ENCODE peak calls at places on chromosomes 13 and 19, in seven cellular contexts. N, S, G, T, M, R and H are unnamed samples.

GRCh38 chr19:16851031-16851712 is 22.0 kb downstream of the SIN3B start:
- DNase-seq in N (no peak), S (no peak), G (no peak), T (no peak), M (no peak), R (no peak), H (peak)

GRCh38 chr13:35804901-35805300 is 326.3 kb downstream of the DCLK1 start:
- DNase-seq in N (no peak), S (no peak), G (no peak), T (no peak), M (no peak), R (no peak), H (no peak)

GRCh38 chr13:52652980-52653303 is 306 bp downstream of the SUGT1 start:
- DNase-seq in N (no peak), S (no peak), G (no peak), T (no peak), M (peak), R (peak), H (no peak)

GRCh38 chr13:44155422-44156293 is 218.0 kb upstream of the SERP2 start:
- DNase-seq in N (no peak), S (peak), G (no peak), T (peak), M (peak), R (no peak), H (no peak)

GRCh38 chr13:101536079-101536478 is 83.6 kb downstream of the ITGBL1 start:
- DNase-seq in N (no peak), S (no peak), G (no peak), T (no peak), M (no peak), R (no peak), H (no peak)

GRCh38 chr13:73934771-73935170 is 199.4 kb downstream of the KLF12 start:
- DNase-seq in N (no peak), S (no peak), G (no peak), T (no peak), M (no peak), R (no peak), H (no peak)

GRCh38 chr13:47426126-47426849 is 529.4 kb upstream of the HTR2A start:
- DNase-seq in N (no peak), S (no peak), G (no peak), T (peak), M (no peak), R (no peak), H (peak)

GRCh38 chr13:27182054-27182453 is 10.4 kb upstream of the USP12 start:
- DNase-seq in N (no peak), S (no peak), G (no peak), T (no peak), M (no peak), R (no peak), H (no peak)

GRCh38 chr13:83297591-83298305 is 584.5 kb downstream of the SLITRK1 start:
- DNase-seq in N (no peak), S (no peak), G (no peak), T (no peak), M (no peak), R (no peak), H (no peak)

GRCh38 chr13:33751151-33751550 is 66.8 kb upstream of the RFC3 start:
- DNase-seq in N (no peak), S (no peak), G (no peak), T (no peak), M (no peak), R (no peak), H (peak)

GRCh38 chr19:41682437-41682836 is 5.6 kb downstream of the CEACAM7 start:
- DNase-seq in N (no peak), S (no peak), G (no peak), T (no peak), M (no peak), R (no peak), H (no peak)

GRCh38 chr13:31947105-31947504 is 84.5 kb upstream of the FRY start:
- DNase-seq in N (no peak), S (no peak), G (no peak), T (no peak), M (no peak), R (no peak), H (no peak)

GRCh38 chr13:44172411-44172810 is 201.2 kb upstream of the SERP2 start:
- DNase-seq in N (no peak), S (no peak), G (no peak), T (no peak), M (no peak), R (no peak), H (no peak)

GRCh38 chr13:42747399-42747873 is 33.9 kb upstream of the FAM216B start:
- DNase-seq in N (peak), S (no peak), G (no peak), T (no peak), M (no peak), R (no peak), H (peak)

GRCh38 chr19:45581576-45581975 is 3.0 kb downstream of the OPA3 start:
- DNase-seq in N (peak), S (no peak), G (no peak), T (no peak), M (no peak), R (no peak), H (no peak)

GRCh38 chr13:40458283-40459031 is 208.0 kb downstream of the FOXO1 start:
- DNase-seq in N (no peak), S (no peak), G (no peak), T (no peak), M (no peak), R (no peak), H (no peak)

GRCh38 chr19:33612928-33613327 is 8.8 kb upstream of the CHST8 start:
- DNase-seq in N (no peak), S (no peak), G (no peak), T (no peak), M (no peak), R (no peak), H (no peak)

GRCh38 chr13:102799544-102800144 is 725 bp downstream of the BIVM start:
- DNase-seq in N (peak), S (peak), G (no peak), T (no peak), M (peak), R (peak), H (no peak)

GRCh38 chr13:28564030-28564429 is 69.1 kb upstream of the FLT1 start:
- DNase-seq in N (no peak), S (no peak), G (no peak), T (no peak), M (no peak), R (no peak), H (no peak)

GRCh38 chr19:34824686-34825085 is 51.7 kb upstream of the ZNF599 start:
- DNase-seq in N (no peak), S (no peak), G (no peak), T (no peak), M (no peak), R (no peak), H (no peak)

GRCh38 chr13:28357846-28358496 is 137.0 kb downstream of the FLT1 start:
- DNase-seq in N (no peak), S (no peak), G (no peak), T (no peak), M (no peak), R (no peak), H (no peak)

GRCh38 chr13:21008026-21008425 is 53.4 kb downstream of the LATS2 start:
- DNase-seq in N (no peak), S (no peak), G (no peak), T (no peak), M (no peak), R (no peak), H (no peak)

GRCh38 chr13:28476919-28477708 is 17.8 kb downstream of the FLT1 start:
- DNase-seq in N (no peak), S (no peak), G (no peak), T (no peak), M (no peak), R (no peak), H (no peak)

GRCh38 chr13:99495478-99496321 is 5.6 kb upstream of the TM9SF2 start:
- DNase-seq in N (no peak), S (no peak), G (no peak), T (no peak), M (no peak), R (no peak), H (no peak)

GRCh38 chr13:36870050-36870692 is 49.9 kb downstream of the SMAD9 start:
- DNase-seq in N (no peak), S (no peak), G (no peak), T (no peak), M (no peak), R (no peak), H (no peak)

DNA sequence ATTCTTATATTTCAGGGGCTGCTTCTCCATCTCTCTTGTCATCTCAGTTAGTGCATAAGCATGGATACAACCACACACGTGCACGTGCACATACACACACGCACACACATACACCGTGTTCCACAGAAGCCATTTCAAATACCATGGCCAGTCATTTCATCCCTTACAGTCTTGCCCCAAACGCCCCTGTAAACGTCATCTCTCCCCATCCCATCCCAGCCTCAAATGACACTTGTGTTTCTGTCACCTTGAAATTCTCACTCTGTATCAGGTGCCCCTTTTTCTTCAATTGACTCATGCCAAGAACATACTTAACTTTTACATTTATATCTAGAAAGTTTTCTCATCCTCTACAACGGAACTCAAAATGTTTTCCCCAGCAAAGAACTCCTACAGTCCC is 220.5 kb downstream of the IRS2 start:
- DNase-seq in N (no peak), S (no peak), G (no peak), T (no peak), M (no peak), R (no peak), H (no peak)
- H3K27ac ChIP-seq in N (no peak), S (no peak), G (no peak), T (no peak), M (no peak), R (no peak), H (no peak)

GRCh38 chr13:108960006-108960405 is 330.6 kb downstream of the MYO16 start:
- DNase-seq in N (no peak), S (no peak), G (no peak), T (no peak), M (no peak), R (no peak), H (no peak)

GRCh38 chr13:108959254-108959653 is 329.8 kb downstream of the MYO16 start:
- DNase-seq in N (no peak), S (no peak), G (no peak), T (no peak), M (no peak), R (no peak), H (no peak)

GRCh38 chr13:108957369-108958012 is 328.1 kb downstream of the MYO16 start:
- DNase-seq in N (peak), S (no peak), G (no peak), T (no peak), M (no peak), R (no peak), H (peak)

GRCh38 chr13:108955741-108956140 is 326.3 kb downstream of the MYO16 start:
- DNase-seq in N (no peak), S (no peak), G (no peak), T (no peak), M (no peak), R (no peak), H (no peak)

DNA sequence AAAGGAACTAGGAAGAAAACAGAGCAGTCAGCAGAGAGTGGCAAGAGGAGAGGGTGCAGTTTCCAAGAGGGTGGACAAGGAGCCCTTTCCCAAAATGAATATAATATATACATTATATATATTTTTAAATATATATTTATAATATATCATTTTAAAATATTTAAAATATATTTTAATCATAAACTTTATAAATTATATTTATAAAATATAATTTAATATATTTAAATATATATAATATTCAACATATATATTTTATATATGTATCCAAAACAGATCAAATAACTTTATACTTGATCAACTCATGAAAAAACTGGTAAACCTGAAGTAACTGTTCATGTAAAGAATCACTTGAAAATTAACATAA is 328.6 kb downstream of the MYO16 start:
- DNase-seq in N (no peak), S (no peak), G (no peak), T (no peak), M (no peak), R (no peak), H (no peak)
- H3K27ac ChIP-seq in N (peak), S (no peak), G (no peak), T (no peak), M (no peak), R (no peak), H (no peak)

DNA sequence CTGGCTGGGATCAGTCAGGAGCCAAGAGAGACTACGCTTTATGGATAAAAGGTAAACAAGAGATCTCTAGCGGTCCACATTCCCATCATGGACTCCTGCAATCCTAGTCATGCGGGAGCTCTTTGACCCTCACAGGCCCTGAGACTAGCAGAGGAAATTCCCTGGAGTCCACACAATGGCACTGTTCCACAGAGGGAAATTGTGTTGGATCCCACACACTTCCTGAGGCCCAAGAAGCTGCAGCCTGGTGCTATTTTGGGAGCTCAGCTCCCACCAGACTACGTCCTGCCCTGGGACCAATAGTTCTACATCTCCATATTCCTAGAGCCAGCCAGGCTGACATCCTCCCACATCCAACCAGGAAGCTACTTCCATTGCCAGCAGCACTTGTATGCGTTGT is 2358.4 kb downstream of the PCDH9 start:
- DNase-seq in N (no peak), S (no peak), G (no peak), T (no peak), M (no peak), R (no peak), H (no peak)
- H3K27ac ChIP-seq in N (no peak), S (no peak), G (no peak), T (no peak), M (no peak), R (no peak), H (no peak)

DNA sequence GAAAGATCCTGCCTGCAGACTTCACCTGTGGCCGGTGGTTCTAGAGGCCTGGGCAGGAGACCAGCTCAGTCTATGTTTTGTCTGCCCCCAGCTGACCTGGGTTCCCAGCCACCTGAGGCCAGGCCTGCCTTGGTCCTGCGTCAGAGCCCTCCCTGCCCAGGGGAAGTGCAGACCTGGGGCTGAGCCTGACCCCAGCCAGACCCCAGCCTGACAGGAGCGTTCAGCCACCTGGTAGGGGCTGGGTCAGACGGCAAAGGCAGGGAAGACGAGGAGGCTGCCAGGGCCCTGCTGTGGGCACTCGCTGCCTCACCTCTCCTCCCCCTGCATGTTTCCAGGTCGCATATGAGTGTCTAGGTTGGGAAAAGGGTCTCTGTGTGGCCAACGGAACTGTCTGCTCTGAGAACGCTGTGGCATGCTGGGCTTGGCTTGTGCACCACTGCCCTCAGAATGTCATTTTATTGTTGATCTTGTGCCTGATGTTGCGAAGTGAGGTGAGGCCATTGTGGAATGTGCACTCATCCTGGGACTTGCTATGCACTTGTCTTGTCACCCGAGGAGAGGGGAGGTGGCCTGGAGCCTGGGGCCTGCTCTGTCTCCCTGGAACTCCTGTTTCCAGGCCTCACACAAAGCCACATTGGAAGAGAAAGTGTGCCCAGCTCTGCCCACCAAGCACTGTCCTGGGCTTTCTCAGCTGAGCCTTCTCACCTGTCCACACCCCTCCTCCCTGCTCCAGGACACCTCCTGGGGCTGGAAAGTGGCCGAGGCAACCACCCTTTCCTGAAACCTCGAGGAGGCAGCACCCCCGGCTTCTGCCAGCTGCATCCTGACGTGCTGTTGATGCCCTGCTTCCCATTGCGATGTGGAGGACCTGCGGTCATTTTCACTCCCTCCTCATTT is 15.2 kb upstream of the MCF2L start:
- DNase-seq in N (no peak), S (no peak), G (no peak), T (no peak), M (no peak), R (no peak), H (no peak)
- H3K27ac ChIP-seq in N (no peak), S (no peak), G (no peak), T (no peak), M (no peak), R (no peak), H (no peak)

DNA sequence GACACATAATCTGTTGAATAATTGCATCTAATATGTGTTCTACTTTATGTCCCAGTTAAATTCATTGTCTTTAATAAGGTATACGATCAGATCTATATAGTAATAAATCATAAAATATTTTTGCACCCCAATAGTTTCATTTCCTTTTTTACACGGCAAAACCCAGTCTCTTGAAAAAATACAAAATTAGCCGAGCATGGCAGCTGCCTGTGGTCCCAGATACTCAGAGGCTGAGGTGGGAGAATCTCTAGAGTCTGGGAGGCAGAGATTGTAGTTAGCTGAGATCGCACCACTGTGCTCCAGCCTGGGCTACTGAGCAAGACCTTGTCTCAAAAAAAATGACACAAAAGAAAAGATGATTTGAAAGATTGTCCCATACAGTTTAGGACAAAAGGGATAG is 52.3 kb upstream of the PARP4 start:
- DNase-seq in N (no peak), S (no peak), G (no peak), T (no peak), M (no peak), R (no peak), H (no peak)
- H3K27ac ChIP-seq in N (no peak), S (no peak), G (no peak), T (no peak), M (no peak), R (no peak), H (no peak)

DNA sequence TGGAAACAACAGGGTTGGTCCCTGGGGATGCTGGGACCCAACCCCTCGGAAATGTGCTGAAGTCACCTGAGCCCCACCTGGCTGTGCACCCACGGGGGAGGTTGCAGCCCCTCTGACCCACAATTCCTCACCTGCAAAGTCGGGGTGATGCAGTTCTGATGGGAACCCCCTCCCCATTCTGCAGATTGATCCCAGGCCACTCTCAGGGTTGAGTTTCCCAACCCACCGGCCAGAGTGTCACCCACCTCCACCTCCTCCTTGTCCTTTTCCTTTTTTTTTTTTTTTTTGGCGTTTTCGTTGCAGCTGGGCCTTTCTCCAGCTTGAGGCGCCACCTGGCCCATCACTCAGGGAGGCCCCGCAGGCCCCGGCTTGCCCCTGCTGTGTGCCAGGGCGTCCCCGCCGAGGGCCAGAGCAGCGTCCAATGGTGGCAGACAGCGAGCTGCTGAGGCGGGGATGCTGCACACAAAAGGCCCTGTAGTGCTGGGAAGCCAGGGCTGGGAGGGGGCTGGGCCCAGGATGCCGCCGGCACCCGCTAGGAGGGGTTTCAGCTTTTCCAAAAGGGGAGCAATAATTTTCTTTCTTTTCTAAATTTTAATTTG is 4.6 kb downstream of the PIK3R2 start:
- DNase-seq in N (no peak), S (no peak), G (no peak), T (no peak), M (no peak), R (no peak), H (no peak)
- H3K27ac ChIP-seq in N (peak), S (peak), G (no peak), T (peak), M (peak), R (peak), H (no peak)

DNA sequence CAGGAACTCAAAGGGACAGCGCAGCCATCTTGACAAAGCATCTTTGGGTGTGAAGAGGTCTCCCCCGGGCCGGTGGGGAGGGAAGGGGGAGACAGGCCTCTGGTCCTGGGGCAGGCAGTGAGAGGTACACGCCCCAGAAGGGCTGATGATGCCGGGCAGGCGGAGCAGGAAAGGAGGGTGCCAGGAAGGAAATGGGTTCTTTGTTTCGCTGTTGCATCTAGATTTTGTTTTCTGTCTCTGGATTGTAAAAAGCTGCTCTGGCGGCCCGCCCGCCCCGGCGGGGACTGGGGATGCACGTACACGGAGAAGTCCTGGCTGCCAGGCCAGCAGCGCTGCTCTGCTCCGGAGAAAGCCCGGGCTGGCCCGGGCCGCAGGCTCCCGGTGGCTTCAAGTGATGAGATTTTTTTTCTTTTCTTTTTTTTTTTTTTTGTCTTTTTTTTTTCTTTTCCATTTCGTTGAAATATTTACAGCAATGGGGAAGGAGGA is 13.2 kb upstream of the ASF1B start:
- DNase-seq in N (no peak), S (peak), G (peak), T (peak), M (no peak), R (peak), H (no peak)
- H3K27ac ChIP-seq in N (no peak), S (peak), G (peak), T (peak), M (no peak), R (peak), H (no peak)